ENCODE peak calls at places on chromosomes 5 and 9, in nine cellular contexts. W, A, Z, K, B, Y, U, I and D are unnamed samples.

GRCh38 chr5:82748688-82749091 is 328.5 kb downstream of the TMEM167A start:
- DNase-seq in W (no peak), A (no peak), Z (no peak), K (no peak), B (no peak), Y (no peak), U (no peak), I (no peak), D (no peak)

GRCh38 chr5:51468196-51468595 is 84.9 kb downstream of the ISL1 start:
- DNase-seq in W (no peak), A (peak; percentile 25), Z (no peak), K (no peak), B (no peak), Y (no peak), U (no peak), I (no peak), D (peak; percentile 13)

GRCh38 chr9:121279841-121280388 is 12.0 kb downstream of the GSN start:
- DNase-seq in W (no peak), A (no peak), Z (no peak), K (no peak), B (no peak), Y (no peak), U (no peak), I (no peak), D (no peak)

GRCh38 chr9:90881648-90882047 is 80.0 kb downstream of the SYK start:
- DNase-seq in W (no peak), A (no peak), Z (no peak), K (peak; percentile 58), B (no peak), Y (no peak), U (no peak), I (no peak), D (no peak)

GRCh38 chr5:121199238-121199999 is 652.3 kb upstream of the FTMT start:
- DNase-seq in W (peak; percentile 69), A (peak; percentile 28), Z (no peak), K (no peak), B (peak; percentile 7), Y (no peak), U (peak; percentile 33), I (peak; percentile 33), D (no peak)

GRCh38 chr5:57383093-57383861 is 99.3 kb downstream of the ACTBL2 start:
- DNase-seq in W (peak; percentile 73), A (peak; percentile 80), Z (no peak), K (no peak), B (peak; percentile 54), Y (peak; percentile 52), U (no peak), I (peak; percentile 95), D (peak; percentile 68)

GRCh38 chr9:24045150-24045549 is 219.1 kb upstream of the ELAVL2 start:
- DNase-seq in W (no peak), A (no peak), Z (no peak), K (no peak), B (no peak), Y (no peak), U (no peak), I (no peak), D (no peak)

GRCh38 chr9:13934411-13934810 is 379.5 kb downstream of the NFIB start:
- DNase-seq in W (no peak), A (no peak), Z (no peak), K (no peak), B (no peak), Y (no peak), U (no peak), I (no peak), D (no peak)

GRCh38 chr5:74433255-74434123 is 207.0 kb downstream of the ENC1 start:
- DNase-seq in W (no peak), A (no peak), Z (peak; percentile 59), K (no peak), B (peak; percentile 21), Y (no peak), U (no peak), I (peak; percentile 37), D (peak; percentile 46)

GRCh38 chr5:42583322-42583721 is 160.1 kb downstream of the GHR start:
- DNase-seq in W (peak; percentile 88), A (peak; percentile 80), Z (peak; percentile 33), K (peak; percentile 48), B (peak; percentile 43), Y (peak; percentile 7), U (peak; percentile 41), I (peak; percentile 5), D (peak; percentile 60)

GRCh38 chr5:5323551-5323950 is 98.9 kb upstream of the ICE1 start:
- DNase-seq in W (no peak), A (no peak), Z (no peak), K (no peak), B (no peak), Y (no peak), U (no peak), I (no peak), D (no peak)

GRCh38 chr5:150484964-150485769 is 22.8 kb upstream of the NDST1 start:
- DNase-seq in W (no peak), A (no peak), Z (no peak), K (no peak), B (no peak), Y (no peak), U (no peak), I (no peak), D (no peak)

GRCh38 chr9:109799792-109800191 is 19.8 kb downstream of the PALM2AKAP2 start:
- DNase-seq in W (no peak), A (no peak), Z (no peak), K (no peak), B (peak; percentile 58), Y (no peak), U (no peak), I (peak; percentile 66), D (no peak)

GRCh38 chr5:41403846-41404245 is 106.6 kb downstream of the PLCXD3 start:
- DNase-seq in W (peak; percentile 55), A (no peak), Z (no peak), K (no peak), B (no peak), Y (no peak), U (no peak), I (no peak), D (no peak)

GRCh38 chr9:899440-900184 is 58.1 kb downstream of the DMRT1 start:
- DNase-seq in W (no peak), A (peak; percentile 21), Z (peak; percentile 4), K (peak; percentile 13), B (no peak), Y (no peak), U (no peak), I (peak; percentile 78), D (no peak)

GRCh38 chr9:72187296-72187695 is 38.1 kb downstream of the GDA start:
- DNase-seq in W (no peak), A (peak; percentile 41), Z (no peak), K (no peak), B (no peak), Y (no peak), U (no peak), I (no peak), D (no peak)

GRCh38 chr9:108050894-108051293 is 561.3 kb upstream of the KLF4 start:
- DNase-seq in W (no peak), A (no peak), Z (no peak), K (no peak), B (no peak), Y (no peak), U (no peak), I (no peak), D (no peak)

GRCh38 chr5:45109636-45110035 is 300.9 kb downstream of the MRPS30 start:
- DNase-seq in W (no peak), A (no peak), Z (no peak), K (no peak), B (no peak), Y (no peak), U (no peak), I (no peak), D (no peak)

GRCh38 chr9:108217601-108218190 is 638.1 kb downstream of the ACTL7B start:
- DNase-seq in W (no peak), A (no peak), Z (no peak), K (no peak), B (no peak), Y (no peak), U (no peak), I (no peak), D (no peak)

GRCh38 chr9:112489039-112489546 is 2.5 kb downstream of the KIAA1958 start:
- DNase-seq in W (no peak), A (no peak), Z (no peak), K (no peak), B (no peak), Y (no peak), U (no peak), I (no peak), D (no peak)

GRCh38 chr9:119091074-119091473 is 278.2 kb downstream of the BRINP1 start:
- DNase-seq in W (no peak), A (no peak), Z (no peak), K (no peak), B (no peak), Y (no peak), U (no peak), I (no peak), D (no peak)